ENCODE peak calls at places on chromosomes 1 and 21, in four cellular contexts. D is K562, L is GM12891, P is GM12892. G is an unnamed sample.

GRCh38 chr1:54787604-54788003 is 13.5 kb downstream of the TTC22 start:
- DNase-seq in L (no peak), D (no peak), P (no peak), G (no peak)

GRCh38 chr1:57966751-57967406 is 543.0 kb upstream of the DAB1 start:
- DNase-seq in L (no peak), D (no peak), P (no peak), G (no peak)

GRCh38 chr1:46183119-46183842 is 7.0 kb upstream of the P3R3URF start:
- DNase-seq in D (no peak), L (no peak), P (no peak), G (no peak)

GRCh38 chr1:165911609-165912281 is 84.3 kb downstream of the UCK2 start:
- DNase-seq in P (no peak), D (no peak), L (no peak), G (no peak)

GRCh38 chr1:244783138-244783537 is 52.3 kb upstream of the COX20 start:
- DNase-seq in D (peak), L (no peak), P (no peak), G (no peak)

GRCh38 chr1:192491804-192492554 is 83.6 kb upstream of the RGS1 start:
- DNase-seq in D (no peak), L (no peak), P (no peak), G (no peak)

GRCh38 chr1:18922848-18923475 is 20.6 kb upstream of the ALDH4A1 start:
- DNase-seq in D (no peak), P (no peak), L (no peak), G (no peak)

GRCh38 chr1:101996830-101997485 is at the start of gene OLFM3:
- DNase-seq in D (no peak), L (no peak), P (peak), G (peak)

GRCh38 chr1:113918243-113918642 is 10.9 kb upstream of the HIPK1 start:
- DNase-seq in P (no peak), L (no peak), D (no peak), G (no peak)

GRCh38 chr1:95854457-95854856 is 620.4 kb downstream of the RWDD3 start:
- DNase-seq in D (no peak), P (no peak), L (no peak), G (no peak)

GRCh38 chr21:15774590-15774989 is 44.8 kb downstream of the USP25 start:
- DNase-seq in L (no peak), P (no peak), D (no peak), G (no peak)

GRCh38 chr1:25703671-25704637 is 87.4 kb downstream of the MAN1C1 start:
- DNase-seq in L (no peak), P (no peak), D (no peak), G (peak)

GRCh38 chr1:151716771-151717631 is at the start of gene CELF3:
- DNase-seq in P (no peak), L (no peak), D (peak), G (peak)

GRCh38 chr1:181985981-181986906 is 75.3 kb downstream of the ZNF648 start:
- DNase-seq in L (no peak), P (no peak), D (no peak), G (no peak)

GRCh38 chr1:231893400-231894102 is 267.0 kb downstream of the DISC1 start:
- DNase-seq in D (no peak), L (no peak), P (no peak), G (no peak)
- TF ChIP-seq TAF1 in D (no peak), L (no peak), P (no peak), G (no peak)

GRCh38 chr1:39407496-39407888 is 83.9 kb upstream of the BMP8A start:
- DNase-seq in D (no peak), P (no peak), L (no peak), G (no peak)

GRCh38 chr1:39406533-39407478 is 84.6 kb upstream of the BMP8A start:
- DNase-seq in D (no peak), L (no peak), P (no peak), G (no peak)

GRCh38 chr1:39409055-39409816 is 82.2 kb upstream of the BMP8A start:
- DNase-seq in L (no peak), P (no peak), D (no peak), G (peak)

GRCh38 chr1:39408641-39409054 is 82.8 kb upstream of the BMP8A start:
- DNase-seq in P (peak), L (peak), D (peak), G (peak)

GRCh38 chr1:39407889-39408640 is 83.4 kb upstream of the BMP8A start:
- DNase-seq in L (no peak), P (no peak), D (no peak), G (no peak)
- TF ChIP-seq TAF1 in L (no peak), P (no peak), D (peak), G (no peak)

DNA sequence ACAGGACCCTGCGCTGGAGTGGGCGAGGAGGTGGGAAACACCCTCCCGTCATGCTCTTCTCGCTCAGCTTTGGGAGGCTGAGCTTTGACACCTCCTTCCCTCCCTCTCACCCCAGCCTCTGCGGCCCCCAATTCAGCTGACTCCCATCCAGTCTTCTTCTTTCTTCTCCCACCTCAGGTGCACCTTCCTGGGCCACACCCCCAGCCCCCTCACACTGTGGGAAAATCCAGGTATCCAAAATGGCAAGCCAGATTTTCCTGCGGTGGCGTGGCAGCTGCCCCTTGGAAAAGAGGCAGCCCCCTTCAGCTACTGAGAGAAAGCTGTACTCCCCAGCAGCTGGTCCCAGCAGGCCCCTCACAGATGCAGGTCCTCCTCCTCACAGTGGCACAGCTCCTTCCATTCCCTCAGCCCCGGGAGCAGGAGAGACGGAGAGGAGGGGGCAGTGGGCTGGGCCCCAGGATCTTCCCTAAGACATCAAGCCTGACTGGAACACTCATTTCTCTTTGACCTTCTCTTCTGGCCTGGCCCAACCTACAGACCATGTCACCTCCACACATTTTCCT is 61.6 kb downstream of the OPTC start:
- DNase-seq in D (no peak), P (no peak), L (no peak), G (no peak)
- TF ChIP-seq TAF1 in D (no peak), P (no peak), L (no peak), G (no peak)

DNA sequence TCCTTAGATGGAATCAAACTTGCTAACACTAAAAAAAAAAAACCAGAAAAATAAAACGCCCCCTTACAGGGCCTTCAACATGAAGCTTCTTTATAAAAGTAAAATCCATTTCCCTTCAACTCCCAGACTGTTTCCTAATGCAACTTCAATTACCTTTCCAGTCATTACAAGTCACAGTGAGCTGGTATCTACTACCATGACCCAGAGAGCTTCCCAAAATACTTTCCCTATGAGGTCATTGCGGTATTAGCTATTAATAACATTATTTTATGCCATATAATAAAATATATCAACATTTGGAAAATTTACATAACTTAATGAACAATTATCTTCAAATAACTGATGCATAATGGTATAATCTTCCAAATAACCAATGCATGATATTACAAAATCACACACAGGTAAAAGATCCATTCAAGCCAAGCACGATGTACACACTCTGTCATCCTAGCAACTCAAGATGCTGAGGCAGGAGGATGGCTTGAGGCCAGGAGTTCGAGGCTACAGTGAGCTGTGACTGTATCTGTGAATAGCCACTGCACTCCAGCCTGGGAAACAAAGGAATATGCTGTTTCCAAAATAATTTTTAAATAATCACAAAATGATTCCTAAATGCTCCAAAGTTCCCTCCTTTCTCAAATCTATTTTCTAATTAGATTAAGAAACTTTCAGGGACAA is 24.1 kb downstream of the EIF4G3 start:
- DNase-seq in D (no peak), P (no peak), L (no peak), G (no peak)
- TF ChIP-seq TAF1 in D (no peak), P (no peak), L (no peak), G (no peak)

DNA sequence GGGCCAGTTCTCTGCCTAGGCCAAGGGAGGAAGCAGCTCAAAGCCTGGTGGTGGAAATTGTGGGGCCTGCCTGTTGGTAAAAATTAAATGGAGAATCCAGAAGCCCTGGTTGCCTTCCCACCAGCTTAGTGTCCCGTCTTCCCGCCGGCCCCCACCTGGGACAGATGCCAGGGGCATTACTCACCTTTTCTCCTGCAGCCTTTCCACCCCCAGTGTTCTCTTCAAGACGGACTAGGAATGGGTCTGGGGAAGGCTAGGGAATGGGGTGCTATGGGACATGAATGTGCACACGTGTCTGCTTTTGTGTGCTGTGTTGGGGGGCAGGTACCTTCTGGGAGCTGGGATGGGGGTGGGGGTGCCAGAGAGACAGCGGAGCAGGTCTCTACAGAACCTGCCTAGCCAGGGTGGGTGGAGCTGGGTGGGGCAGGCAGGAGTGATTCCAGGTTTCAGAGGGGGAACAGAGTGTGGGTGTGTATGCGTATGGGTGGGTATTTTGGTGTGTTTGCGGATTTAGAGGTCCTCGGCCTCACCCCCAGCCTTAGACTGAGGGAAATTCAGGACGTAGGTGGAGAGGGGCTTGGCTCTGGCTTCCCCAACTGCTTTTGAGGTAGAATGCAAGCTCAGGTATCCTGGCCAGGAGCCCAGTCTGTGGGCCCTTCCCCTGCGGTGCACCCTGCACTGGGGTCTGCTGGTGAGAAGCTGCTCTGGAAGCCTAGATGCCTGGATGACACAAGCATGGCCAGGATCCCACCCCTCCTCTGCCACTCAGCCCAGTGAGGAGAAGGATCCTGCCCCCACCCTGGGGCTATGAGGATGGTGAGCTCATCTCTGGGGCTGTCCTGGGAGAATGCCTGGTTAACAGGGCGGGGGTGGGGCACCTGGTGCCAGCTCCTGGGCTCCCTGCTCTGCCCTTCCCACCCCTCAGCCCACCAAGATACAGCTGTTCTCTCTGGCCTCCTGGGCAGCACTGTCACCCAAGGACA is 7.7 kb downstream of the VANGL2 start:
- DNase-seq in D (no peak), P (no peak), L (no peak), G (peak)
- TF ChIP-seq TAF1 in D (no peak), P (no peak), L (no peak), G (no peak)

GRCh38 chr1:159719990-159720389 is 5.6 kb upstream of the CRP start:
- DNase-seq in P (no peak), D (no peak), L (no peak), G (no peak)
- TF ChIP-seq TAF1 in P (no peak), D (no peak), L (no peak), G (no peak)